ENCODE peak calls at places on chromosomes 16 and 17, in nine cellular contexts. One of them, this sample, is unnamed.

GRCh38 chr17:36936455-36936934 is 780 bp upstream of the LHX1 start:
- DNase-seq in stimulated activated CD4-positive, alpha-beta T cell treated with anti-CD3 and anti-CD28 coated beads, TNF-alpha, amount 100 ng/mL, for 48 hours: no peak
- DNase-seq in GM23338: peak; percentile 90
- DNase-seq in CD8-positive, alpha-beta memory T cell: no peak
- DNase-seq in nephron progenitor cell: peak; percentile 84
- DNase-seq in skeletal muscle cell: no peak
- DNase-seq in NCI-H345: peak; percentile 18
- DNase-seq in NCI-H460: no peak
- DNase-seq in activated CD4-positive, alpha-beta T cell treated with anti-CD3 and anti-CD28 coated beads, Interleukin-2, amount 10 ng/mL, durations not matched to agents 7 days and 5 days: no peak
- DNase-seq in this sample: no peak

GRCh38 chr17:79617304-79617703 is 6.5 kb upstream of the RBFOX3 start:
- DNase-seq in CD8-positive, alpha-beta memory T cell: no peak
- DNase-seq in NCI-H460: no peak
- DNase-seq in NCI-H345: no peak
- DNase-seq in nephron progenitor cell: no peak
- DNase-seq in skeletal muscle cell: no peak
- DNase-seq in GM23338: no peak
- DNase-seq in activated CD4-positive, alpha-beta T cell treated with anti-CD3 and anti-CD28 coated beads, Interleukin-2, amount 10 ng/mL, durations not matched to agents 7 days and 5 days: no peak
- DNase-seq in stimulated activated CD4-positive, alpha-beta T cell treated with anti-CD3 and anti-CD28 coated beads, TNF-alpha, amount 100 ng/mL, for 48 hours: no peak
- DNase-seq in this sample: no peak

GRCh38 chr17:16926591-16927451 is 45.1 kb downstream of the TNFRSF13B start:
- DNase-seq in nephron progenitor cell: no peak
- DNase-seq in NCI-H345: no peak
- DNase-seq in CD8-positive, alpha-beta memory T cell: no peak
- DNase-seq in activated CD4-positive, alpha-beta T cell treated with anti-CD3 and anti-CD28 coated beads, Interleukin-2, amount 10 ng/mL, durations not matched to agents 7 days and 5 days: no peak
- DNase-seq in stimulated activated CD4-positive, alpha-beta T cell treated with anti-CD3 and anti-CD28 coated beads, TNF-alpha, amount 100 ng/mL, for 48 hours: no peak
- DNase-seq in skeletal muscle cell: no peak
- DNase-seq in GM23338: no peak
- DNase-seq in NCI-H460: no peak
- DNase-seq in this sample: no peak

GRCh38 chr17:29093090-29093871 is 50.3 kb downstream of the PIPOX start:
- DNase-seq in NCI-H460: no peak
- DNase-seq in activated CD4-positive, alpha-beta T cell treated with anti-CD3 and anti-CD28 coated beads, Interleukin-2, amount 10 ng/mL, durations not matched to agents 7 days and 5 days: no peak
- DNase-seq in stimulated activated CD4-positive, alpha-beta T cell treated with anti-CD3 and anti-CD28 coated beads, TNF-alpha, amount 100 ng/mL, for 48 hours: no peak
- DNase-seq in nephron progenitor cell: no peak
- DNase-seq in GM23338: no peak
- DNase-seq in skeletal muscle cell: no peak
- DNase-seq in CD8-positive, alpha-beta memory T cell: no peak
- DNase-seq in NCI-H345: no peak
- DNase-seq in this sample: no peak

GRCh38 chr16:57639172-57639571 is 10.7 kb downstream of the ADGRG1 start:
- DNase-seq in nephron progenitor cell: peak; percentile 83
- DNase-seq in CD8-positive, alpha-beta memory T cell: peak; percentile 64
- DNase-seq in NCI-H345: peak; percentile 70
- DNase-seq in skeletal muscle cell: no peak
- DNase-seq in stimulated activated CD4-positive, alpha-beta T cell treated with anti-CD3 and anti-CD28 coated beads, TNF-alpha, amount 100 ng/mL, for 48 hours: no peak
- DNase-seq in GM23338: peak; percentile 90
- DNase-seq in NCI-H460: no peak
- DNase-seq in activated CD4-positive, alpha-beta T cell treated with anti-CD3 and anti-CD28 coated beads, Interleukin-2, amount 10 ng/mL, durations not matched to agents 7 days and 5 days: no peak
- DNase-seq in this sample: no peak

GRCh38 chr17:12085076-12085949 is 64.6 kb downstream of the MAP2K4 start:
- DNase-seq in activated CD4-positive, alpha-beta T cell treated with anti-CD3 and anti-CD28 coated beads, Interleukin-2, amount 10 ng/mL, durations not matched to agents 7 days and 5 days: no peak
- DNase-seq in NCI-H345: no peak
- DNase-seq in stimulated activated CD4-positive, alpha-beta T cell treated with anti-CD3 and anti-CD28 coated beads, TNF-alpha, amount 100 ng/mL, for 48 hours: no peak
- DNase-seq in GM23338: peak; percentile 35
- DNase-seq in nephron progenitor cell: no peak
- DNase-seq in NCI-H460: no peak
- DNase-seq in skeletal muscle cell: no peak
- DNase-seq in CD8-positive, alpha-beta memory T cell: no peak
- DNase-seq in this sample: no peak

GRCh38 chr17:80191192-80191591 is 21.4 kb downstream of the CARD14 start:
- DNase-seq in nephron progenitor cell: no peak
- DNase-seq in stimulated activated CD4-positive, alpha-beta T cell treated with anti-CD3 and anti-CD28 coated beads, TNF-alpha, amount 100 ng/mL, for 48 hours: no peak
- DNase-seq in NCI-H460: no peak
- DNase-seq in skeletal muscle cell: no peak
- DNase-seq in activated CD4-positive, alpha-beta T cell treated with anti-CD3 and anti-CD28 coated beads, Interleukin-2, amount 10 ng/mL, durations not matched to agents 7 days and 5 days: no peak
- DNase-seq in CD8-positive, alpha-beta memory T cell: no peak
- DNase-seq in GM23338: peak; percentile 75
- DNase-seq in NCI-H345: no peak
- DNase-seq in this sample: no peak

GRCh38 chr16:84138824-84139627 is 6.0 kb downstream of the HSDL1 start:
- DNase-seq in GM23338: peak; percentile 49
- DNase-seq in nephron progenitor cell: no peak
- DNase-seq in skeletal muscle cell: no peak
- DNase-seq in stimulated activated CD4-positive, alpha-beta T cell treated with anti-CD3 and anti-CD28 coated beads, TNF-alpha, amount 100 ng/mL, for 48 hours: peak; percentile 22
- DNase-seq in NCI-H345: peak; percentile 55
- DNase-seq in NCI-H460: no peak
- DNase-seq in CD8-positive, alpha-beta memory T cell: peak; percentile 10
- DNase-seq in activated CD4-positive, alpha-beta T cell treated with anti-CD3 and anti-CD28 coated beads, Interleukin-2, amount 10 ng/mL, durations not matched to agents 7 days and 5 days: peak; percentile 39
- DNase-seq in this sample: no peak

GRCh38 chr16:3808308-3809063 is 72.0 kb downstream of the CREBBP start:
- DNase-seq in CD8-positive, alpha-beta memory T cell: no peak
- DNase-seq in activated CD4-positive, alpha-beta T cell treated with anti-CD3 and anti-CD28 coated beads, Interleukin-2, amount 10 ng/mL, durations not matched to agents 7 days and 5 days: no peak
- DNase-seq in nephron progenitor cell: no peak
- DNase-seq in skeletal muscle cell: no peak
- DNase-seq in NCI-H345: no peak
- DNase-seq in stimulated activated CD4-positive, alpha-beta T cell treated with anti-CD3 and anti-CD28 coated beads, TNF-alpha, amount 100 ng/mL, for 48 hours: no peak
- DNase-seq in NCI-H460: no peak
- DNase-seq in GM23338: no peak
- DNase-seq in this sample: no peak

GRCh38 chr17:19336938-19337711 is 25.4 kb downstream of the B9D1 start:
- DNase-seq in NCI-H345: no peak
- DNase-seq in skeletal muscle cell: no peak
- DNase-seq in CD8-positive, alpha-beta memory T cell: no peak
- DNase-seq in stimulated activated CD4-positive, alpha-beta T cell treated with anti-CD3 and anti-CD28 coated beads, TNF-alpha, amount 100 ng/mL, for 48 hours: no peak
- DNase-seq in NCI-H460: no peak
- DNase-seq in nephron progenitor cell: no peak
- DNase-seq in activated CD4-positive, alpha-beta T cell treated with anti-CD3 and anti-CD28 coated beads, Interleukin-2, amount 10 ng/mL, durations not matched to agents 7 days and 5 days: no peak
- DNase-seq in GM23338: peak; percentile 54
- DNase-seq in this sample: no peak

GRCh38 chr16:47016700-47017133 is 43.2 kb upstream of the DNAJA2 start:
- DNase-seq in NCI-H345: no peak
- DNase-seq in GM23338: no peak
- DNase-seq in nephron progenitor cell: no peak
- DNase-seq in stimulated activated CD4-positive, alpha-beta T cell treated with anti-CD3 and anti-CD28 coated beads, TNF-alpha, amount 100 ng/mL, for 48 hours: no peak
- DNase-seq in NCI-H460: no peak
- DNase-seq in skeletal muscle cell: no peak
- DNase-seq in CD8-positive, alpha-beta memory T cell: no peak
- DNase-seq in activated CD4-positive, alpha-beta T cell treated with anti-CD3 and anti-CD28 coated beads, Interleukin-2, amount 10 ng/mL, durations not matched to agents 7 days and 5 days: peak; percentile 26
- DNase-seq in this sample: no peak

GRCh38 chr16:30660424-30661251 is 2.4 kb downstream of the FBRS start:
- DNase-seq in CD8-positive, alpha-beta memory T cell: peak; percentile 87
- DNase-seq in NCI-H345: no peak
- DNase-seq in GM23338: no peak
- DNase-seq in skeletal muscle cell: no peak
- DNase-seq in activated CD4-positive, alpha-beta T cell treated with anti-CD3 and anti-CD28 coated beads, Interleukin-2, amount 10 ng/mL, durations not matched to agents 7 days and 5 days: peak; percentile 79
- DNase-seq in NCI-H460: no peak
- DNase-seq in stimulated activated CD4-positive, alpha-beta T cell treated with anti-CD3 and anti-CD28 coated beads, TNF-alpha, amount 100 ng/mL, for 48 hours: peak; percentile 70
- DNase-seq in nephron progenitor cell: no peak
- DNase-seq in this sample: peak; percentile 61

GRCh38 chr16:49158029-49158642 is 123.5 kb downstream of the CBLN1 start:
- DNase-seq in GM23338: peak; percentile 87
- DNase-seq in CD8-positive, alpha-beta memory T cell: no peak
- DNase-seq in NCI-H345: no peak
- DNase-seq in skeletal muscle cell: no peak
- DNase-seq in activated CD4-positive, alpha-beta T cell treated with anti-CD3 and anti-CD28 coated beads, Interleukin-2, amount 10 ng/mL, durations not matched to agents 7 days and 5 days: peak; percentile 50
- DNase-seq in stimulated activated CD4-positive, alpha-beta T cell treated with anti-CD3 and anti-CD28 coated beads, TNF-alpha, amount 100 ng/mL, for 48 hours: no peak
- DNase-seq in NCI-H460: peak; percentile 29
- DNase-seq in nephron progenitor cell: peak; percentile 81
- DNase-seq in this sample: no peak

GRCh38 chr17:47310186-47310733 is 13.5 kb upstream of the EFCAB13 start:
- DNase-seq in skeletal muscle cell: no peak
- DNase-seq in GM23338: no peak
- DNase-seq in NCI-H345: no peak
- DNase-seq in NCI-H460: no peak
- DNase-seq in CD8-positive, alpha-beta memory T cell: no peak
- DNase-seq in activated CD4-positive, alpha-beta T cell treated with anti-CD3 and anti-CD28 coated beads, Interleukin-2, amount 10 ng/mL, durations not matched to agents 7 days and 5 days: no peak
- DNase-seq in nephron progenitor cell: no peak
- DNase-seq in stimulated activated CD4-positive, alpha-beta T cell treated with anti-CD3 and anti-CD28 coated beads, TNF-alpha, amount 100 ng/mL, for 48 hours: no peak
- DNase-seq in this sample: no peak

GRCh38 chr17:59840329-59840907 is 52.3 kb downstream of the TUBD1 start:
- DNase-seq in activated CD4-positive, alpha-beta T cell treated with anti-CD3 and anti-CD28 coated beads, Interleukin-2, amount 10 ng/mL, durations not matched to agents 7 days and 5 days: no peak
- DNase-seq in stimulated activated CD4-positive, alpha-beta T cell treated with anti-CD3 and anti-CD28 coated beads, TNF-alpha, amount 100 ng/mL, for 48 hours: no peak
- DNase-seq in NCI-H345: no peak
- DNase-seq in nephron progenitor cell: no peak
- DNase-seq in CD8-positive, alpha-beta memory T cell: no peak
- DNase-seq in NCI-H460: no peak
- DNase-seq in skeletal muscle cell: no peak
- DNase-seq in GM23338: peak; percentile 93
- DNase-seq in this sample: no peak

GRCh38 chr17:28395426-28395825 is 10.6 kb downstream of the SLC46A1 start:
- DNase-seq in NCI-H460: no peak
- DNase-seq in nephron progenitor cell: no peak
- DNase-seq in skeletal muscle cell: no peak
- DNase-seq in CD8-positive, alpha-beta memory T cell: no peak
- DNase-seq in GM23338: no peak
- DNase-seq in stimulated activated CD4-positive, alpha-beta T cell treated with anti-CD3 and anti-CD28 coated beads, TNF-alpha, amount 100 ng/mL, for 48 hours: no peak
- DNase-seq in NCI-H345: no peak
- DNase-seq in activated CD4-positive, alpha-beta T cell treated with anti-CD3 and anti-CD28 coated beads, Interleukin-2, amount 10 ng/mL, durations not matched to agents 7 days and 5 days: no peak
- DNase-seq in this sample: no peak

GRCh38 chr17:57357830-57358426 is 101.6 kb downstream of the MSI2 start:
- DNase-seq in activated CD4-positive, alpha-beta T cell treated with anti-CD3 and anti-CD28 coated beads, Interleukin-2, amount 10 ng/mL, durations not matched to agents 7 days and 5 days: no peak
- DNase-seq in stimulated activated CD4-positive, alpha-beta T cell treated with anti-CD3 and anti-CD28 coated beads, TNF-alpha, amount 100 ng/mL, for 48 hours: no peak
- DNase-seq in GM23338: no peak
- DNase-seq in nephron progenitor cell: no peak
- DNase-seq in NCI-H460: no peak
- DNase-seq in NCI-H345: no peak
- DNase-seq in skeletal muscle cell: no peak
- DNase-seq in CD8-positive, alpha-beta memory T cell: peak; percentile 7
- DNase-seq in this sample: peak; percentile 57

GRCh38 chr16:65572156-65572555 is 450.3 kb upstream of the CDH11 start:
- DNase-seq in nephron progenitor cell: no peak
- DNase-seq in skeletal muscle cell: peak; percentile 49
- DNase-seq in NCI-H345: no peak
- DNase-seq in activated CD4-positive, alpha-beta T cell treated with anti-CD3 and anti-CD28 coated beads, Interleukin-2, amount 10 ng/mL, durations not matched to agents 7 days and 5 days: no peak
- DNase-seq in GM23338: no peak
- DNase-seq in CD8-positive, alpha-beta memory T cell: no peak
- DNase-seq in NCI-H460: peak; percentile 30
- DNase-seq in stimulated activated CD4-positive, alpha-beta T cell treated with anti-CD3 and anti-CD28 coated beads, TNF-alpha, amount 100 ng/mL, for 48 hours: no peak
- DNase-seq in this sample: no peak

GRCh38 chr16:10827691-10828341 is 9.2 kb upstream of the TVP23A start:
- DNase-seq in CD8-positive, alpha-beta memory T cell: no peak
- DNase-seq in skeletal muscle cell: peak; percentile 68
- DNase-seq in NCI-H460: no peak
- DNase-seq in activated CD4-positive, alpha-beta T cell treated with anti-CD3 and anti-CD28 coated beads, Interleukin-2, amount 10 ng/mL, durations not matched to agents 7 days and 5 days: no peak
- DNase-seq in nephron progenitor cell: no peak
- DNase-seq in GM23338: no peak
- DNase-seq in NCI-H345: no peak
- DNase-seq in stimulated activated CD4-positive, alpha-beta T cell treated with anti-CD3 and anti-CD28 coated beads, TNF-alpha, amount 100 ng/mL, for 48 hours: no peak
- DNase-seq in this sample: no peak

GRCh38 chr17:46121165-46121764 is 72.0 kb downstream of the KANSL1 start:
- DNase-seq in stimulated activated CD4-positive, alpha-beta T cell treated with anti-CD3 and anti-CD28 coated beads, TNF-alpha, amount 100 ng/mL, for 48 hours: no peak
- DNase-seq in activated CD4-positive, alpha-beta T cell treated with anti-CD3 and anti-CD28 coated beads, Interleukin-2, amount 10 ng/mL, durations not matched to agents 7 days and 5 days: no peak
- DNase-seq in skeletal muscle cell: no peak
- DNase-seq in GM23338: no peak
- DNase-seq in CD8-positive, alpha-beta memory T cell: no peak
- DNase-seq in NCI-H460: no peak
- DNase-seq in NCI-H345: no peak
- DNase-seq in nephron progenitor cell: no peak
- DNase-seq in this sample: no peak

GRCh38 chr16:75750516-75750915 is 24.2 kb upstream of the CPHXL start:
- DNase-seq in stimulated activated CD4-positive, alpha-beta T cell treated with anti-CD3 and anti-CD28 coated beads, TNF-alpha, amount 100 ng/mL, for 48 hours: no peak
- DNase-seq in CD8-positive, alpha-beta memory T cell: no peak
- DNase-seq in NCI-H460: no peak
- DNase-seq in GM23338: no peak
- DNase-seq in NCI-H345: no peak
- DNase-seq in skeletal muscle cell: no peak
- DNase-seq in activated CD4-positive, alpha-beta T cell treated with anti-CD3 and anti-CD28 coated beads, Interleukin-2, amount 10 ng/mL, durations not matched to agents 7 days and 5 days: no peak
- DNase-seq in nephron progenitor cell: no peak
- DNase-seq in this sample: no peak

GRCh38 chr17:30558313-30559195 is 81.3 kb downstream of the GOSR1 start:
- DNase-seq in GM23338: no peak
- DNase-seq in CD8-positive, alpha-beta memory T cell: no peak
- DNase-seq in stimulated activated CD4-positive, alpha-beta T cell treated with anti-CD3 and anti-CD28 coated beads, TNF-alpha, amount 100 ng/mL, for 48 hours: no peak
- DNase-seq in nephron progenitor cell: no peak
- DNase-seq in NCI-H345: no peak
- DNase-seq in activated CD4-positive, alpha-beta T cell treated with anti-CD3 and anti-CD28 coated beads, Interleukin-2, amount 10 ng/mL, durations not matched to agents 7 days and 5 days: no peak
- DNase-seq in skeletal muscle cell: no peak
- DNase-seq in NCI-H460: no peak
- DNase-seq in this sample: no peak

GRCh38 chr17:69501591-69502468 is 87.3 kb downstream of the MAP2K6 start:
- DNase-seq in stimulated activated CD4-positive, alpha-beta T cell treated with anti-CD3 and anti-CD28 coated beads, TNF-alpha, amount 100 ng/mL, for 48 hours: no peak
- DNase-seq in GM23338: peak; percentile 63
- DNase-seq in NCI-H345: peak; percentile 30
- DNase-seq in NCI-H460: peak; percentile 37
- DNase-seq in CD8-positive, alpha-beta memory T cell: no peak
- DNase-seq in activated CD4-positive, alpha-beta T cell treated with anti-CD3 and anti-CD28 coated beads, Interleukin-2, amount 10 ng/mL, durations not matched to agents 7 days and 5 days: no peak
- DNase-seq in skeletal muscle cell: no peak
- DNase-seq in nephron progenitor cell: peak; percentile 37
- DNase-seq in this sample: no peak

GRCh38 chr17:72150632-72151460 is 30.0 kb downstream of the SOX9 start:
- DNase-seq in skeletal muscle cell: no peak
- DNase-seq in stimulated activated CD4-positive, alpha-beta T cell treated with anti-CD3 and anti-CD28 coated beads, TNF-alpha, amount 100 ng/mL, for 48 hours: no peak
- DNase-seq in nephron progenitor cell: no peak
- DNase-seq in NCI-H460: no peak
- DNase-seq in NCI-H345: no peak
- DNase-seq in activated CD4-positive, alpha-beta T cell treated with anti-CD3 and anti-CD28 coated beads, Interleukin-2, amount 10 ng/mL, durations not matched to agents 7 days and 5 days: no peak
- DNase-seq in GM23338: peak; percentile 99
- DNase-seq in CD8-positive, alpha-beta memory T cell: no peak
- DNase-seq in this sample: no peak

GRCh38 chr17:68349157-68349556 is 57.9 kb downstream of the ARSG start:
- DNase-seq in activated CD4-positive, alpha-beta T cell treated with anti-CD3 and anti-CD28 coated beads, Interleukin-2, amount 10 ng/mL, durations not matched to agents 7 days and 5 days: peak; percentile 51
- DNase-seq in NCI-H345: no peak
- DNase-seq in stimulated activated CD4-positive, alpha-beta T cell treated with anti-CD3 and anti-CD28 coated beads, TNF-alpha, amount 100 ng/mL, for 48 hours: no peak
- DNase-seq in CD8-positive, alpha-beta memory T cell: no peak
- DNase-seq in NCI-H460: no peak
- DNase-seq in nephron progenitor cell: no peak
- DNase-seq in skeletal muscle cell: no peak
- DNase-seq in GM23338: no peak
- DNase-seq in this sample: peak; percentile 69

GRCh38 chr16:621526-622105 is 9.2 kb upstream of the WFIKKN1 start:
- DNase-seq in stimulated activated CD4-positive, alpha-beta T cell treated with anti-CD3 and anti-CD28 coated beads, TNF-alpha, amount 100 ng/mL, for 48 hours: no peak
- DNase-seq in NCI-H460: no peak
- DNase-seq in NCI-H345: no peak
- DNase-seq in activated CD4-positive, alpha-beta T cell treated with anti-CD3 and anti-CD28 coated beads, Interleukin-2, amount 10 ng/mL, durations not matched to agents 7 days and 5 days: no peak
- DNase-seq in CD8-positive, alpha-beta memory T cell: no peak
- DNase-seq in nephron progenitor cell: no peak
- DNase-seq in GM23338: no peak
- DNase-seq in skeletal muscle cell: no peak
- DNase-seq in this sample: no peak

GRCh38 chr17:36591434-36592315 is at the start of gene DHRS11:
- DNase-seq in stimulated activated CD4-positive, alpha-beta T cell treated with anti-CD3 and anti-CD28 coated beads, TNF-alpha, amount 100 ng/mL, for 48 hours: peak; percentile 81
- DNase-seq in nephron progenitor cell: peak; percentile 93
- DNase-seq in CD8-positive, alpha-beta memory T cell: peak; percentile 65
- DNase-seq in GM23338: peak; percentile 90
- DNase-seq in NCI-H345: peak; percentile 80
- DNase-seq in skeletal muscle cell: no peak
- DNase-seq in NCI-H460: peak; percentile 62
- DNase-seq in activated CD4-positive, alpha-beta T cell treated with anti-CD3 and anti-CD28 coated beads, Interleukin-2, amount 10 ng/mL, durations not matched to agents 7 days and 5 days: peak; percentile 75
- DNase-seq in this sample: peak; percentile 22